ENCODE peak calls at places on chromosome 22, in eight cellular contexts. H is GM04504; Q is tibial nerve; K is AML-193; B is stimulated activated CD4-positive, alpha-beta T cell treated with anti-CD3 and anti-CD28 coated beads, Interleukin-4, amount 100 ng/mL, for 4 hours; D is A172; N is activated T-cell treated with anti-CD3 and anti-CD28 coated beads, Interleukin-2, amount 50 U/mL, for 72 hours; T is Ammon's horn. R is an unnamed sample.

GRCh38 chr22:32707971-32708370 is 93.5 kb upstream of the TIMP3 start:
- DNase-seq in B (no peak), D (no peak), K (no peak), N (no peak), H (peak; percentile 36), T (peak; percentile 32), Q (no peak), R (no peak)

GRCh38 chr22:41217553-41218157 is 12.5 kb downstream of the L3MBTL2 start:
- DNase-seq in B (peak; percentile 10), H (peak; percentile 83), T (peak; percentile 78), N (peak; percentile 59), D (peak; percentile 52), K (peak; percentile 94), Q (peak; percentile 72), R (peak; percentile 69)

GRCh38 chr22:40247976-40248375 is 70.3 kb downstream of the TNRC6B start:
- DNase-seq in Q (no peak), D (no peak), N (peak; percentile 76), K (no peak), H (no peak), B (peak; percentile 33), T (no peak), R (no peak)

GRCh38 chr22:32998373-32998772 is 59.8 kb downstream of the SYN3 start:
- DNase-seq in N (no peak), H (no peak), T (no peak), Q (no peak), D (no peak), B (no peak), K (no peak), R (no peak)

GRCh38 chr22:33274214-33274828 is 216.1 kb upstream of the SYN3 start:
- DNase-seq in D (no peak), N (peak; percentile 28), Q (peak; percentile 21), T (no peak), K (peak; percentile 1), B (no peak), H (no peak), R (peak; percentile 31)

GRCh38 chr22:39106326-39106725 is 9.3 kb downstream of the APOBEC3H start:
- DNase-seq in Q (no peak), D (no peak), N (no peak), B (no peak), K (no peak), T (no peak), H (no peak), R (no peak)

GRCh38 chr22:39458443-39459083 is 1.8 kb downstream of the MGAT3 start:
- DNase-seq in Q (no peak), N (no peak), H (no peak), D (no peak), T (no peak), B (no peak), K (no peak), R (no peak)

GRCh38 chr22:39405346-39406085 is 5.9 kb downstream of the TAB1 start:
- DNase-seq in H (no peak), B (peak; percentile 68), T (peak; percentile 86), Q (no peak), D (no peak), K (no peak), N (peak; percentile 31), R (no peak)

GRCh38 chr22:39634530-39635399 is 64.2 kb downstream of the CACNA1I start:
- DNase-seq in D (peak; percentile 83), N (peak; percentile 46), Q (no peak), B (peak; percentile 23), T (peak; percentile 54), K (no peak), H (peak; percentile 55), R (peak; percentile 69)

GRCh38 chr22:39984006-39984405 is 10.7 kb upstream of the FAM83F start:
- DNase-seq in T (no peak), H (no peak), N (no peak), D (no peak), B (no peak), Q (no peak), K (no peak), R (no peak)

GRCh38 chr22:45832180-45832579 is 144.8 kb downstream of the WNT7B start:
- DNase-seq in B (no peak), T (no peak), H (no peak), K (no peak), Q (no peak), N (no peak), D (no peak), R (no peak)

GRCh38 chr22:50074551-50075042 is 10.6 kb downstream of the MLC1 start:
- DNase-seq in T (peak; percentile 32), H (no peak), N (no peak), B (no peak), D (no peak), K (no peak), Q (no peak), R (no peak)

GRCh38 chr22:48573766-48574165 is 1253.9 kb downstream of the BRD1 start:
- DNase-seq in T (no peak), H (no peak), Q (no peak), K (no peak), B (no peak), D (no peak), N (no peak), R (no peak)

GRCh38 chr22:29266564-29267461 is 968 bp downstream of the RHBDD3 start:
- DNase-seq in D (no peak), Q (no peak), T (no peak), K (no peak), B (no peak), N (no peak), H (no peak), R (peak; percentile 27)

GRCh38 chr22:37749831-37750595 is 53.2 kb downstream of the TRIOBP start:
- DNase-seq in Q (no peak), K (no peak), H (no peak), D (no peak), T (no peak), N (no peak), B (no peak), R (no peak)

GRCh38 chr22:37273126-37273845 is 9.0 kb upstream of the CYTH4 start:
- DNase-seq in Q (no peak), D (peak; percentile 42), N (peak; percentile 71), B (no peak), H (no peak), T (no peak), K (no peak), R (no peak)

GRCh38 chr22:45188779-45189178 is 25.1 kb downstream of the NUP50 start:
- DNase-seq in D (no peak), H (no peak), B (no peak), Q (no peak), K (no peak), N (no peak), T (no peak), R (no peak)

GRCh38 chr22:41445171-41446056 is 1.2 kb downstream of the TOB2 start:
- DNase-seq in T (peak; percentile 41), N (peak; percentile 37), H (no peak), D (no peak), Q (no peak), K (no peak), B (no peak), R (no peak)

GRCh38 chr22:39603345-39603744 is 32.8 kb downstream of the CACNA1I start:
- DNase-seq in K (no peak), H (no peak), D (no peak), B (no peak), T (no peak), Q (no peak), N (no peak), R (no peak)

GRCh38 chr22:30008401-30008800 is 71.9 kb upstream of the HORMAD2 start:
- DNase-seq in K (no peak), N (no peak), B (no peak), D (no peak), Q (no peak), T (no peak), H (no peak), R (no peak)

GRCh38 chr22:40668611-40669390 is 10.5 kb upstream of the MCHR1 start:
- DNase-seq in Q (no peak), N (peak; percentile 57), D (peak; percentile 88), B (no peak), T (no peak), K (no peak), H (peak; percentile 66), R (no peak)

R was measured in BE2C.